ENCODE peak calls at places on chromosome 14, in five cellular contexts. One of them, this sample, is unnamed.

GRCh38 chr14:20836668-20837338 is 34.2 kb upstream of the RNASE1 start:
- DNase-seq in esophagus squamous epithelium: no peak
- DNase-seq in HCT116: peak; percentile 66
- DNase-seq in tibial nerve: no peak
- DNase-seq in IMR-90: peak; percentile 18
- DNase-seq in this sample: no peak

GRCh38 chr14:53710615-53711014 is 246.0 kb downstream of the BMP4 start:
- DNase-seq in esophagus squamous epithelium: no peak
- DNase-seq in HCT116: no peak
- DNase-seq in tibial nerve: no peak
- DNase-seq in IMR-90: no peak
- DNase-seq in this sample: no peak

GRCh38 chr14:80356413-80356812 is 145.1 kb upstream of the DIO2 start:
- DNase-seq in esophagus squamous epithelium: no peak
- DNase-seq in HCT116: no peak
- DNase-seq in tibial nerve: no peak
- DNase-seq in IMR-90: peak; percentile 40
- DNase-seq in this sample: no peak

GRCh38 chr14:64671591-64671990 is 32.6 kb upstream of the PLEKHG3 start:
- DNase-seq in esophagus squamous epithelium: no peak
- DNase-seq in HCT116: peak; percentile 60
- DNase-seq in tibial nerve: no peak
- DNase-seq in IMR-90: peak; percentile 77
- DNase-seq in this sample: no peak

GRCh38 chr14:104331871-104332605 is 193.7 kb downstream of the KIF26A start:
- DNase-seq in esophagus squamous epithelium: no peak
- DNase-seq in HCT116: no peak
- DNase-seq in tibial nerve: no peak
- DNase-seq in IMR-90: no peak
- DNase-seq in this sample: no peak

GRCh38 chr14:54472291-54472690 is 16.5 kb downstream of the GMFB start:
- DNase-seq in esophagus squamous epithelium: no peak
- DNase-seq in HCT116: no peak
- DNase-seq in tibial nerve: no peak
- DNase-seq in IMR-90: no peak
- DNase-seq in this sample: no peak

GRCh38 chr14:43503508-43503907 is 1003.6 kb downstream of the FSCB start:
- DNase-seq in esophagus squamous epithelium: no peak
- DNase-seq in HCT116: no peak
- DNase-seq in tibial nerve: no peak
- DNase-seq in IMR-90: no peak
- DNase-seq in this sample: no peak

GRCh38 chr14:55530464-55530863 is 49.5 kb upstream of the KTN1 start:
- DNase-seq in esophagus squamous epithelium: no peak
- DNase-seq in HCT116: no peak
- DNase-seq in tibial nerve: no peak
- DNase-seq in IMR-90: no peak
- DNase-seq in this sample: no peak

GRCh38 chr14:77616454-77617229 is at the start of gene SPTLC2:
- DNase-seq in esophagus squamous epithelium: peak; percentile 98
- DNase-seq in HCT116: peak; percentile 99
- DNase-seq in tibial nerve: peak; percentile 93
- DNase-seq in IMR-90: peak; percentile 99
- DNase-seq in this sample: peak; percentile 97

GRCh38 chr14:61602733-61603077 is 92.6 kb upstream of the HIF1A start:
- DNase-seq in esophagus squamous epithelium: no peak
- DNase-seq in HCT116: no peak
- DNase-seq in tibial nerve: no peak
- DNase-seq in IMR-90: no peak
- DNase-seq in this sample: no peak

GRCh38 chr14:67599698-67600561 is at the start of gene PIGH:
- DNase-seq in esophagus squamous epithelium: peak; percentile 42
- DNase-seq in HCT116: peak; percentile 69
- DNase-seq in tibial nerve: peak; percentile 68
- DNase-seq in IMR-90: peak; percentile 80
- DNase-seq in this sample: peak; percentile 88

GRCh38 chr14:105274600-105274999 is 26.2 kb downstream of the BRF1 start:
- DNase-seq in esophagus squamous epithelium: no peak
- DNase-seq in HCT116: no peak
- DNase-seq in tibial nerve: no peak
- DNase-seq in IMR-90: no peak
- DNase-seq in this sample: no peak

GRCh38 chr14:96176811-96177211 is 27.8 kb upstream of the BDKRB2 start:
- DNase-seq in esophagus squamous epithelium: no peak
- DNase-seq in HCT116: no peak
- DNase-seq in tibial nerve: peak; percentile 72
- DNase-seq in IMR-90: peak; percentile 91
- DNase-seq in this sample: no peak

GRCh38 chr14:32761381-32761968 is 177.2 kb upstream of the NPAS3 start:
- DNase-seq in esophagus squamous epithelium: no peak
- DNase-seq in HCT116: no peak
- DNase-seq in tibial nerve: no peak
- DNase-seq in IMR-90: no peak
- DNase-seq in this sample: no peak

GRCh38 chr14:75070383-75070782 is 942 bp downstream of the ZC2HC1C start:
- DNase-seq in esophagus squamous epithelium: no peak
- DNase-seq in HCT116: no peak
- DNase-seq in tibial nerve: no peak
- DNase-seq in IMR-90: no peak
- DNase-seq in this sample: no peak

GRCh38 chr14:60648934-60649814 is at the start of gene SIX1:
- DNase-seq in esophagus squamous epithelium: no peak
- DNase-seq in HCT116: peak; percentile 62
- DNase-seq in tibial nerve: peak; percentile 47
- DNase-seq in IMR-90: peak; percentile 95
- DNase-seq in this sample: peak; percentile 55

GRCh38 chr14:92993302-92993701 is 70.4 kb downstream of the CHGA start:
- DNase-seq in esophagus squamous epithelium: no peak
- DNase-seq in HCT116: no peak
- DNase-seq in tibial nerve: no peak
- DNase-seq in IMR-90: no peak
- DNase-seq in this sample: peak; percentile 86

GRCh38 chr14:28652782-28653181 is 113.8 kb upstream of the FOXG1 start:
- DNase-seq in esophagus squamous epithelium: no peak
- DNase-seq in HCT116: no peak
- DNase-seq in tibial nerve: no peak
- DNase-seq in IMR-90: peak; percentile 20
- DNase-seq in this sample: no peak

GRCh38 chr14:93953263-93953662 is 23.1 kb downstream of the ASB2 start:
- DNase-seq in esophagus squamous epithelium: no peak
- DNase-seq in HCT116: no peak
- DNase-seq in tibial nerve: no peak
- DNase-seq in IMR-90: no peak
- DNase-seq in this sample: no peak

GRCh38 chr14:23653046-23653445 is 16.9 kb downstream of the DHRS2 start:
- DNase-seq in esophagus squamous epithelium: no peak
- DNase-seq in HCT116: no peak
- DNase-seq in tibial nerve: no peak
- DNase-seq in IMR-90: peak; percentile 5
- DNase-seq in this sample: no peak

GRCh38 chr14:33987565-33988080 is 36.7 kb upstream of the EGLN3 start:
- DNase-seq in esophagus squamous epithelium: no peak
- DNase-seq in HCT116: no peak
- DNase-seq in tibial nerve: no peak
- DNase-seq in IMR-90: no peak
- DNase-seq in this sample: no peak

GRCh38 chr14:94284221-94284620 is 8.8 kb downstream of the SERPINA10 start:
- DNase-seq in esophagus squamous epithelium: no peak
- DNase-seq in HCT116: no peak
- DNase-seq in tibial nerve: no peak
- DNase-seq in IMR-90: no peak
- DNase-seq in this sample: no peak

GRCh38 chr14:60649815-60650381 is 621 bp upstream of the SIX1 start:
- DNase-seq in esophagus squamous epithelium: no peak
- DNase-seq in HCT116: no peak
- DNase-seq in tibial nerve: no peak
- DNase-seq in IMR-90: peak; percentile 60
- DNase-seq in this sample: no peak

GRCh38 chr14:103508930-103509329 is 13.7 kb downstream of the CKB start:
- DNase-seq in esophagus squamous epithelium: no peak
- DNase-seq in HCT116: no peak
- DNase-seq in tibial nerve: no peak
- DNase-seq in IMR-90: no peak
- DNase-seq in this sample: no peak

GRCh38 chr14:68794130-68794855 is 1.4 kb upstream of the ZFP36L1 start:
- DNase-seq in esophagus squamous epithelium: peak; percentile 54
- DNase-seq in HCT116: no peak
- DNase-seq in tibial nerve: peak; percentile 87
- DNase-seq in IMR-90: peak; percentile 95
- DNase-seq in this sample: peak; percentile 96

GRCh38 chr14:32303865-32304264 is 25.2 kb upstream of the AKAP6 start:
- DNase-seq in esophagus squamous epithelium: no peak
- DNase-seq in HCT116: no peak
- DNase-seq in tibial nerve: no peak
- DNase-seq in IMR-90: no peak
- DNase-seq in this sample: no peak

GRCh38 chr14:63972323-63972932 is 119.6 kb downstream of the SYNE2 start:
- DNase-seq in esophagus squamous epithelium: no peak
- DNase-seq in HCT116: no peak
- DNase-seq in tibial nerve: no peak
- DNase-seq in IMR-90: no peak
- DNase-seq in this sample: no peak

GRCh38 chr14:51776102-51776894 is 84.1 kb upstream of the GNG2 start:
- DNase-seq in esophagus squamous epithelium: no peak
- DNase-seq in HCT116: peak; percentile 44
- DNase-seq in tibial nerve: peak; percentile 32
- DNase-seq in IMR-90: peak; percentile 68
- DNase-seq in this sample: no peak

GRCh38 chr14:31405599-31406251 is 14.6 kb downstream of the HEATR5A start:
- DNase-seq in esophagus squamous epithelium: no peak
- DNase-seq in HCT116: no peak
- DNase-seq in tibial nerve: no peak
- DNase-seq in IMR-90: no peak
- DNase-seq in this sample: no peak

GRCh38 chr14:98176910-98177309 is 1095.1 kb downstream of the BCL11B start:
- DNase-seq in esophagus squamous epithelium: no peak
- DNase-seq in HCT116: no peak
- DNase-seq in tibial nerve: no peak
- DNase-seq in IMR-90: no peak
- DNase-seq in this sample: no peak

GRCh38 chr14:52694761-52695480 is 437 bp downstream of the ERO1A start:
- DNase-seq in esophagus squamous epithelium: peak; percentile 12
- DNase-seq in HCT116: no peak
- DNase-seq in tibial nerve: no peak
- DNase-seq in IMR-90: peak; percentile 49
- DNase-seq in this sample: peak; percentile 73

GRCh38 chr14:103495854-103496253 is 26.8 kb downstream of the CKB start:
- DNase-seq in esophagus squamous epithelium: no peak
- DNase-seq in HCT116: no peak
- DNase-seq in tibial nerve: no peak
- DNase-seq in IMR-90: no peak
- DNase-seq in this sample: peak; percentile 44

GRCh38 chr14:35400707-35401421 is 3.7 kb downstream of the NFKBIA start:
- DNase-seq in esophagus squamous epithelium: no peak
- DNase-seq in HCT116: no peak
- DNase-seq in tibial nerve: no peak
- DNase-seq in IMR-90: no peak
- DNase-seq in this sample: no peak
- H3K4me3 ChIP-seq in esophagus squamous epithelium: peak overlapping the region; percentile 92
- H3K4me3 ChIP-seq in HCT116: no peak overlapping the region
- H3K4me3 ChIP-seq in tibial nerve: peak overlapping the region; percentile 89
- H3K4me3 ChIP-seq in IMR-90: no peak overlapping the region
- H3K4me3 ChIP-seq in this sample: peak overlapping the region; percentile 68

GRCh38 chr14:102092806-102093205 is 6.0 kb upstream of the HSP90AA1 start:
- DNase-seq in esophagus squamous epithelium: no peak
- DNase-seq in HCT116: no peak
- DNase-seq in tibial nerve: no peak
- DNase-seq in IMR-90: no peak
- DNase-seq in this sample: no peak

GRCh38 chr14:102095231-102095870 is 8.5 kb upstream of the HSP90AA1 start:
- DNase-seq in esophagus squamous epithelium: no peak
- DNase-seq in HCT116: no peak
- DNase-seq in tibial nerve: no peak
- DNase-seq in IMR-90: peak; percentile 66
- DNase-seq in this sample: no peak

GRCh38 chr14:102095871-102096568 is 9.2 kb upstream of the HSP90AA1 start:
- DNase-seq in esophagus squamous epithelium: no peak
- DNase-seq in HCT116: no peak
- DNase-seq in tibial nerve: no peak
- DNase-seq in IMR-90: no peak
- DNase-seq in this sample: no peak

GRCh38 chr14:102096569-102097188 is 9.8 kb upstream of the HSP90AA1 start:
- DNase-seq in esophagus squamous epithelium: no peak
- DNase-seq in HCT116: peak; percentile 50
- DNase-seq in tibial nerve: peak; percentile 85
- DNase-seq in IMR-90: peak; percentile 74
- DNase-seq in this sample: peak; percentile 83

GRCh38 chr14:102094101-102094500 is 7.3 kb upstream of the HSP90AA1 start:
- DNase-seq in esophagus squamous epithelium: no peak
- DNase-seq in HCT116: no peak
- DNase-seq in tibial nerve: no peak
- DNase-seq in IMR-90: no peak
- DNase-seq in this sample: no peak
- TF ChIP-seq CTCF in esophagus squamous epithelium: no peak
- TF ChIP-seq CTCF in HCT116: no peak
- TF ChIP-seq CTCF in tibial nerve: no peak
- TF ChIP-seq CTCF in IMR-90: no peak
- TF ChIP-seq CTCF in this sample: no peak

GRCh38 chr14:99605299-99605961 is 1.4 kb upstream of the CCDC85C start:
- DNase-seq in esophagus squamous epithelium: no peak
- DNase-seq in HCT116: peak; percentile 29
- DNase-seq in tibial nerve: no peak
- DNase-seq in IMR-90: peak; percentile 74
- DNase-seq in this sample: peak; percentile 64
- TF ChIP-seq POLR2A in esophagus squamous epithelium: no peak
- TF ChIP-seq POLR2A in HCT116: no peak
- TF ChIP-seq POLR2A in tibial nerve: no peak
- TF ChIP-seq POLR2A in IMR-90: no peak
- TF ChIP-seq POLR2A in this sample: no peak

GRCh38 chr14:35342160-35343010 is 50.2 kb downstream of the PSMA6 start:
- DNase-seq in esophagus squamous epithelium: no peak
- DNase-seq in HCT116: no peak
- DNase-seq in tibial nerve: no peak
- DNase-seq in IMR-90: peak; percentile 62
- DNase-seq in this sample: no peak

GRCh38 chr14:35341454-35342159 is 49.4 kb downstream of the PSMA6 start:
- DNase-seq in esophagus squamous epithelium: peak; percentile 56
- DNase-seq in HCT116: peak; percentile 45
- DNase-seq in tibial nerve: peak; percentile 96
- DNase-seq in IMR-90: peak; percentile 72
- DNase-seq in this sample: peak; percentile 90

GRCh38 chr14:35339761-35340406 is 47.7 kb downstream of the PSMA6 start:
- DNase-seq in esophagus squamous epithelium: no peak
- DNase-seq in HCT116: no peak
- DNase-seq in tibial nerve: no peak
- DNase-seq in IMR-90: no peak
- DNase-seq in this sample: no peak

GRCh38 chr14:35338731-35339405 is 46.7 kb downstream of the PSMA6 start:
- DNase-seq in esophagus squamous epithelium: no peak
- DNase-seq in HCT116: no peak
- DNase-seq in tibial nerve: no peak
- DNase-seq in IMR-90: no peak
- DNase-seq in this sample: no peak

GRCh38 chr14:35340616-35341453 is 48.7 kb downstream of the PSMA6 start:
- DNase-seq in esophagus squamous epithelium: no peak
- DNase-seq in HCT116: no peak
- DNase-seq in tibial nerve: no peak
- DNase-seq in IMR-90: no peak
- DNase-seq in this sample: peak; percentile 18
- H3K4me3 ChIP-seq in esophagus squamous epithelium: no peak overlapping the region
- H3K4me3 ChIP-seq in HCT116: no peak overlapping the region
- H3K4me3 ChIP-seq in tibial nerve: no peak overlapping the region
- H3K4me3 ChIP-seq in IMR-90: no peak overlapping the region
- H3K4me3 ChIP-seq in this sample: peak overlapping the region; percentile 36

This sample was measured in upper lobe of left lung.